ENCODE peak calls at places on chromosomes 5 and 9, in six cellular contexts. S is tibial artery, X is ovary, I is tibial nerve, A is transverse colon, W is left ventricle myocardium inferior. P is an unnamed sample. For H3K9me3, the result is how much of the 10 kb centered on the place peaks cover.

GRCh38 chr5:174688441-174689354 is 35.7 kb upstream of the MSX2 start:
- DNase-seq in X (no peak), W (no peak), A (no peak), S (no peak), I (no peak), P (no peak)

GRCh38 chr5:154646841-154647759 is 108.1 kb upstream of the LARP1 start:
- DNase-seq in X (peak), W (peak), A (peak), S (peak), I (no peak), P (peak)

GRCh38 chr5:10173716-10174115 is 76.0 kb downstream of the ATPSCKMT start:
- DNase-seq in A (no peak), S (no peak), X (no peak), I (no peak), W (no peak), P (no peak)

GRCh38 chr5:111762895-111763294 is 5.9 kb upstream of the NREP start:
- DNase-seq in W (no peak), I (no peak), A (no peak), X (no peak), S (no peak), P (no peak)

GRCh38 chr5:74556631-74557595 is 83.6 kb downstream of the ENC1 start:
- DNase-seq in X (no peak), I (no peak), W (no peak), S (no peak), A (no peak), P (no peak)

GRCh38 chr5:143946821-143947220 is 134.9 kb downstream of the HMHB1 start:
- DNase-seq in I (no peak), W (no peak), S (no peak), A (no peak), X (no peak), P (no peak)

GRCh38 chr9:126376311-126376902 is 49.8 kb downstream of the MVB12B start:
- DNase-seq in W (no peak), A (peak), I (no peak), X (no peak), S (no peak), P (no peak)

GRCh38 chr9:122039213-122039612 is 53.9 kb downstream of the TTLL11 start:
- DNase-seq in X (no peak), S (no peak), W (no peak), A (no peak), I (no peak), P (no peak)

GRCh38 chr5:16265141-16265540 is 85.5 kb upstream of the MARCHF11 start:
- DNase-seq in S (no peak), X (no peak), I (no peak), W (no peak), A (no peak), P (no peak)

GRCh38 chr5:67291066-67291465 is 94.5 kb upstream of the CD180 start:
- DNase-seq in S (no peak), X (no peak), W (no peak), I (no peak), A (no peak), P (no peak)

GRCh38 chr5:38497946-38498345 is 58.5 kb downstream of the LIFR start:
- DNase-seq in S (no peak), I (no peak), W (no peak), A (no peak), X (no peak), P (no peak)

GRCh38 chr5:179229331-179229761 is 115.9 kb downstream of the ADAMTS2 start:
- DNase-seq in S (no peak), W (no peak), X (no peak), A (peak), I (no peak), P (no peak)

GRCh38 chr5:179227578-179228311 is 117.5 kb downstream of the ADAMTS2 start:
- DNase-seq in X (peak), W (no peak), A (peak), S (peak), I (no peak), P (no peak)

GRCh38 chr5:179227196-179227577 is 118.1 kb downstream of the ADAMTS2 start:
- DNase-seq in W (no peak), S (peak), A (no peak), I (no peak), X (no peak), P (no peak)

GRCh38 chr5:179230061-179230461 is 115.2 kb downstream of the ADAMTS2 start:
- DNase-seq in I (no peak), W (no peak), S (peak), A (peak), X (no peak), P (no peak)

GRCh38 chr5:179228341-179229121 is 116.7 kb downstream of the ADAMTS2 start:
- DNase-seq in A (peak), S (peak), I (no peak), W (no peak), X (no peak), P (no peak)
- H3K9me3 ChIP-seq in A (under half), S (under half), I (under half), W (under half), X (under half), P (under half)

GRCh38 chr5:76438025-76438424 is 34.9 kb downstream of the IQGAP2 start:
- DNase-seq in W (no peak), A (no peak), X (no peak), S (no peak), I (no peak), P (no peak)
- H3K9me3 ChIP-seq in W (under half), A (under half), X (under half), S (under half), I (under half), P (under half)

DNA sequence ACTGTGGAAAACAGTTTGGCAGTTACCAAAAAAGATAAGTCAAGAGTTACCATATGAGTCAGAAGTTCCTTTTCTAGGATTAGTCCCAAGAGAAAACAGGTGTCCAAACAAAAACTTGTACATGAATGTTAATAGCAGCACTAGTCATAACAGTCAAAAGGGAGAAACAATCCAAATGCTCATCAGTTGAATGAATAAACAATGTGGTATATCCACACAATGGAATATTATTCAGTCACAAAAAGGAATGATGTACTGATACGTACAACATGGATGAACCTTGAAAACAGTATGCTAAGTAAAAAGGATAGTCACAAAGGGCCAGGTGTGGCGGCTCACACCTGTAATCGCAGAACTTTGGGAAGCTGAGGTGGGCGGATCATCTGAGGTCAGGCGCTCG is 7.9 kb downstream of the ZNF510 start:
- DNase-seq in S (no peak), W (no peak), A (no peak), X (no peak), I (no peak), P (no peak)
- H3K9me3 ChIP-seq in S (half or more), W (half or more), A (half or more), X (under half), I (half or more), P (under half)

GRCh38 chr5:135740475-135740874 is 94.0 kb upstream of the SLC25A48 start:
- DNase-seq in X (no peak), S (no peak), W (no peak), I (no peak), A (no peak), P (no peak)
- H3K9me3 ChIP-seq in X (under half), S (under half), W (under half), I (under half), A (under half), P (under half)

GRCh38 chr9:101403886-101404285 is 5.2 kb downstream of the ZNF189 start:
- DNase-seq in W (no peak), A (no peak), X (no peak), I (no peak), S (no peak), P (no peak)

GRCh38 chr9:101409079-101409477 is 10.4 kb downstream of the ZNF189 start:
- DNase-seq in I (no peak), A (no peak), X (no peak), S (no peak), W (no peak), P (no peak)

GRCh38 chr9:101408374-101409078 is 9.9 kb downstream of the ZNF189 start:
- DNase-seq in X (no peak), S (no peak), I (no peak), A (no peak), W (no peak), P (no peak)
- H3K9me3 ChIP-seq in X (under half), S (half or more), I (half or more), A (half or more), W (half or more), P (half or more)

GRCh38 chr9:88870627-88871026 is 120.6 kb upstream of the S1PR3 start:
- DNase-seq in I (peak), A (no peak), X (no peak), S (no peak), W (no peak), P (no peak)
- H3K9me3 ChIP-seq in I (under half), A (under half), X (under half), S (under half), W (under half), P (under half)

DNA sequence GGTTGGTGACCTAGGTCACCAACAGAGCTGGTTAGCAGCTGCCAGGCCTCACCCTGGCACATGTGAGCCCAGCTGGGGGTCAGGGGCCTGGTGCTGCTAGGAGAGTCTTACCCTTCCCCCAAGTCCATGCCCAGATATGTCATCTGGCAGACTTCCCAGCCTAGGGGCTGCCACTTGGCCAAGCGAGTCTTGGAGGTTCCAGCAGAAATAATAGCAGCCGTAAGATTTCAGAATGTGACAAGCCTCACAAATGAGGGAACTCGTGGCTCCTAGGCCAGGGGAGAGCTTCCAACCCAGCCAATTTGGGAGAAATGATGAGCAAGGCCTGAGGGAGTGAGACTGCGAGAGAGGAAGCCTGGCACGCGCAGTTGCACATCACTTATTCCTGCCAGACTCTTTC is 11.1 kb downstream of the URM1 start:
- DNase-seq in A (no peak), I (no peak), S (no peak), W (no peak), X (no peak), P (no peak)
- H3K9me3 ChIP-seq in A (under half), I (under half), S (under half), W (under half), X (under half), P (under half)

DNA sequence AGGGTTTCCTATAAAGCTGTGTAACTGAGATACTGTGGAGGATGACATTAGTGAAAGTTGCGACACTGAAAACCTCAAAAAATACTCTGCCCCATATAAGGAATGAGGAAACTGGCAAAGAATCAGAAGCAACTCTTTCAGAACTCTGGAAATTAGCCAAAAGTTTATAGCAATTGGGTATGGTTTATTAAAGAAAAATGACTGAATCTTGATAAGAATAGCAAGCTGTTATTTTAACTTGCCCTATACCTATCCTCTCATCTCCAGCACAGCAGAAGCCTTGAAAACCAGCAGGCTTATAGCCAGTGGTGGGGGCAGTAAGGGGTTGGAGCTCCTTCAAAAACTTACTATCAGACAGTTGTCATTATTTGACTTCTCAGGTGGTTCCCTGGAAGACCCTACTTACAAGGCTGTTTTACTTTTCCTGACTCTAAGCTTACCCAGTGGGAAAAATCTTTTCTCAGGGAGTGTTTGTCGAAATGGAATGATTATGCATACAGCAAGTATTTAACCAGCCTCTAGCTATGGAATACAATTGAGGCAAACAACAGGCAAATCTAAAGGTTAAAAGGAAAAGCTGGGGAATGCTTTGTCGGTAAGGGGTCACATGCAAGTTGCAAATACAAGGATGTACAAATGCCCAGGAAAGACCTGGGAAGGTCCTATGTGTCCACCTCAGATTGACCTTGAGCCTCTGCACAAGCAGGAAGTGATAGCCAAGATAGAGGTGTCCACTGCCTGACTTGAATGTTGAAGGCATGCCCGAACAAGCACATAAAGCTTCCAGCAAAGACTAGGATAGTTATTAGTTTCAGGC is 21.0 kb upstream of the FAM151B start:
- DNase-seq in S (no peak), I (no peak), A (no peak), W (no peak), X (no peak), P (no peak)
- H3K9me3 ChIP-seq in S (under half), I (under half), A (under half), W (half or more), X (under half), P (under half)

GRCh38 chr5:3980146-3980545 is 384.5 kb downstream of the IRX1 start:
- DNase-seq in W (no peak), S (no peak), A (no peak), I (no peak), X (no peak), P (no peak)
- H3K9me3 ChIP-seq in W (under half), S (under half), A (under half), I (under half), X (under half), P (under half)

P was measured in lung.